ENCODE peak calls at places on chromosomes 4 and X, in nine cellular contexts. W is AG20443; S is NCI-H345; K is CD4-positive, CD25-positive, alpha-beta regulatory T cell; R is activated naive CD4-positive, alpha-beta T cell treated with anti-CD3 and anti-CD28 coated beads for 36 hours; U is heart right ventricle; V is substantia nigra; M is GM06990; D is lower leg skin. X is an unnamed sample.

GRCh38 chrX:78024349-78025108 is 55.1 kb upstream of the PGAM4 start:
- DNase-seq in W (peak; percentile 21), S (peak; percentile 17), K (peak; percentile 57), R (peak; percentile 8), U (no peak), V (no peak), M (no peak), D (no peak), X (no peak)

GRCh38 chr4:163166041-163166579 is 580 bp downstream of the NAF1 start:
- DNase-seq in W (peak; percentile 77), S (peak; percentile 16), K (peak; percentile 79), R (peak; percentile 56), U (peak; percentile 26), V (peak; percentile 43), M (peak; percentile 78), D (peak; percentile 21), X (peak; percentile 59)

GRCh38 chr4:38605794-38606586 is 58.0 kb upstream of the KLF3 start:
- DNase-seq in W (peak; percentile 29), S (peak; percentile 61), K (no peak), R (no peak), U (no peak), V (no peak), M (no peak), D (no peak), X (no peak)

GRCh38 chrX:42149786-42150185 is 226.4 kb upstream of the CASK start:
- DNase-seq in W (peak; percentile 13), S (no peak), K (no peak), R (no peak), U (no peak), V (no peak), M (no peak), D (no peak), X (no peak)

GRCh38 chr4:139279723-139280620 is at the start of gene MGARP:
- DNase-seq in W (peak; percentile 60), S (no peak), K (peak; percentile 19), R (peak; percentile 22), U (no peak), V (peak; percentile 18), M (no peak), D (no peak), X (peak; percentile 87)

GRCh38 chrX:105226499-105226898 is 6.0 kb upstream of the TEX13A start:
- DNase-seq in W (no peak), S (no peak), K (no peak), R (no peak), U (no peak), V (no peak), M (no peak), D (no peak), X (no peak)

GRCh38 chr4:13544556-13545393 is 467 bp upstream of the NKX3-2 start:
- DNase-seq in W (peak; percentile 84), S (peak; percentile 92), K (peak; percentile 54), R (peak; percentile 70), U (peak; percentile 40), V (peak; percentile 34), M (no peak), D (peak; percentile 29), X (peak; percentile 63)

GRCh38 chrX:110667706-110668105 is 127.9 kb downstream of the CHRDL1 start:
- DNase-seq in W (no peak), S (no peak), K (no peak), R (no peak), U (no peak), V (no peak), M (no peak), D (no peak), X (no peak)

GRCh38 chrX:72054776-72055495 is 76.8 kb downstream of the RTL5 start:
- DNase-seq in W (no peak), S (no peak), K (no peak), R (no peak), U (no peak), V (peak; percentile 6), M (no peak), D (no peak), X (no peak)

GRCh38 chr4:189773909-189774308 is 166.8 kb upstream of the FRG1 start:
- DNase-seq in W (peak; percentile 12), S (no peak), K (no peak), R (no peak), U (no peak), V (no peak), M (no peak), D (no peak), X (no peak)

GRCh38 chr4:185369729-185370128 is 26.0 kb downstream of the LRP2BP start:
- DNase-seq in W (no peak), S (no peak), K (no peak), R (no peak), U (no peak), V (no peak), M (no peak), D (no peak), X (no peak)

GRCh38 chrX:141133272-141133671 is 43.7 kb downstream of the LDOC1 start:
- DNase-seq in W (no peak), S (no peak), K (no peak), R (no peak), U (no peak), V (no peak), M (no peak), D (no peak), X (no peak)

GRCh38 chr4:37453004-37453360 is 208.4 kb downstream of the NWD2 start:
- DNase-seq in W (peak; percentile 26), S (peak; percentile 76), K (peak; percentile 71), R (peak; percentile 80), U (peak; percentile 35), V (peak; percentile 46), M (peak; percentile 27), D (peak; percentile 54), X (peak; percentile 69)

GRCh38 chr4:1200425-1201035 is 28.1 kb upstream of the SPON2 start:
- DNase-seq in W (peak; percentile 95), S (no peak), K (peak; percentile 30), R (no peak), U (peak; percentile 38), V (no peak), M (peak; percentile 32), D (no peak), X (peak; percentile 54)

GRCh38 chrX:29941292-29941691 is 274.1 kb upstream of the MAGEB2 start:
- DNase-seq in W (no peak), S (no peak), K (no peak), R (no peak), U (no peak), V (no peak), M (no peak), D (no peak), X (no peak)

GRCh38 chr4:8538703-8539567 is 41.3 kb upstream of the GPR78 start:
- DNase-seq in W (peak; percentile 69), S (no peak), K (no peak), R (no peak), U (no peak), V (no peak), M (no peak), D (no peak), X (peak; percentile 62)

GRCh38 chrX:10175317-10175871 is 18.6 kb downstream of the CLCN4 start:
- DNase-seq in W (peak; percentile 53), S (no peak), K (no peak), R (no peak), U (no peak), V (no peak), M (no peak), D (no peak), X (no peak)

GRCh38 chr4:19167321-19167720 is 1084.4 kb upstream of the SLIT2 start:
- DNase-seq in W (no peak), S (no peak), K (no peak), R (no peak), U (no peak), V (no peak), M (no peak), D (no peak), X (no peak)

GRCh38 chr4:51942108-51942832 is 77.9 kb downstream of the LRRC66 start:
- DNase-seq in W (peak; percentile 64), S (no peak), K (no peak), R (no peak), U (no peak), V (no peak), M (no peak), D (no peak), X (no peak)

GRCh38 chr4:7334521-7335275 is 100.0 kb downstream of the PSAPL1 start:
- DNase-seq in W (no peak), S (no peak), K (no peak), R (no peak), U (no peak), V (no peak), M (no peak), D (no peak), X (no peak)

GRCh38 chrX:108484251-108484650 is 44.6 kb downstream of the COL4A5 start:
- DNase-seq in W (no peak), S (no peak), K (no peak), R (no peak), U (no peak), V (no peak), M (no peak), D (no peak), X (no peak)

GRCh38 chrX:119004920-119005524 is 30.6 kb downstream of the LONRF3 start:
- DNase-seq in W (peak; percentile 66), S (peak; percentile 51), K (peak; percentile 64), R (peak; percentile 63), U (peak; percentile 13), V (peak; percentile 17), M (peak; percentile 26), D (peak; percentile 13), X (peak; percentile 70)

GRCh38 chr4:168656055-168656660 is 159.3 kb downstream of the PALLD start:
- DNase-seq in W (peak; percentile 82), S (no peak), K (no peak), R (no peak), U (no peak), V (no peak), M (no peak), D (no peak), X (no peak)

GRCh38 chrX:150352581-150352980 is 10.5 kb upstream of the MAMLD1 start:
- DNase-seq in W (no peak), S (no peak), K (no peak), R (no peak), U (no peak), V (no peak), M (no peak), D (no peak), X (no peak)

GRCh38 chr4:147747787-147748454 is 16.0 kb downstream of the ARHGAP10 start:
- DNase-seq in W (no peak), S (no peak), K (no peak), R (no peak), U (no peak), V (no peak), M (no peak), D (no peak), X (no peak)

GRCh38 chr4:37983951-37984350 is 23.8 kb downstream of the PTTG2 start:
- DNase-seq in W (no peak), S (no peak), K (no peak), R (no peak), U (no peak), V (no peak), M (no peak), D (no peak), X (no peak)

GRCh38 chr4:159303435-159303834 is 200.6 kb downstream of the RAPGEF2 start:
- DNase-seq in W (no peak), S (no peak), K (no peak), R (no peak), U (no peak), V (no peak), M (no peak), D (no peak), X (no peak)

GRCh38 chr4:6854098-6854744 is 55.4 kb upstream of the TBC1D14 start:
- DNase-seq in W (no peak), S (no peak), K (no peak), R (no peak), U (no peak), V (no peak), M (no peak), D (no peak), X (peak; percentile 33)

GRCh38 chr4:149166886-149167285 is 648.8 kb downstream of the IQCM start:
- DNase-seq in W (no peak), S (no peak), K (no peak), R (no peak), U (no peak), V (no peak), M (no peak), D (no peak), X (no peak)

GRCh38 chr4:85747871-85748491 is 273.0 kb downstream of the ARHGAP24 start:
- DNase-seq in W (peak; percentile 52), S (peak; percentile 63), K (peak; percentile 45), R (peak; percentile 25), U (peak; percentile 62), V (peak; percentile 32), M (peak; percentile 20), D (no peak), X (no peak)

GRCh38 chr4:101014417-101014816 is 332.9 kb downstream of the PPP3CA start:
- DNase-seq in W (no peak), S (no peak), K (no peak), R (no peak), U (no peak), V (no peak), M (peak; percentile 47), D (no peak), X (no peak)

X was measured in upper lobe of left lung.